ENCODE peak calls at places on chromosomes 3 and 15, in six cellular contexts. D, O, B, E, J and M are unnamed samples. For H3K27me3 and H3K36me3, the result is how much of the 10 kb centered on the place peaks cover.

GRCh38 chr3:30659270-30660127 is 53.1 kb downstream of the TGFBR2 start:
- DNase-seq in D (no peak), O (peak), B (no peak), E (no peak), J (no peak), M (no peak)

GRCh38 chr15:65094294-65094995 is 17.9 kb downstream of the KBTBD13 start:
- DNase-seq in D (no peak), O (no peak), B (no peak), E (no peak), J (no peak), M (peak)

GRCh38 chr3:3665546-3665945 is 133.7 kb upstream of the LRRN1 start:
- DNase-seq in D (no peak), O (no peak), B (no peak), E (no peak), J (no peak), M (no peak)

GRCh38 chr15:55907797-55908196 is 85.6 kb downstream of the NEDD4 start:
- DNase-seq in D (no peak), O (peak), B (no peak), E (no peak), J (no peak), M (no peak)

GRCh38 chr15:36313021-36313420 is 266.4 kb upstream of the CDIN1 start:
- DNase-seq in D (no peak), O (no peak), B (no peak), E (no peak), J (no peak), M (no peak)

GRCh38 chr15:52243697-52244555 is 51.7 kb downstream of the MYO5C start:
- DNase-seq in D (no peak), O (no peak), B (no peak), E (no peak), J (no peak), M (no peak)

GRCh38 chr3:48271763-48272498 is 31.0 kb downstream of the ZNF589 start:
- DNase-seq in D (no peak), O (no peak), B (no peak), E (no peak), J (peak), M (peak)

GRCh38 chr3:5231067-5231466 is 43.6 kb downstream of the EDEM1 start:
- DNase-seq in D (no peak), O (no peak), B (no peak), E (no peak), J (no peak), M (no peak)

GRCh38 chr15:52383100-52383588 is 87.5 kb upstream of the MYO5C start:
- DNase-seq in D (no peak), O (peak), B (no peak), E (no peak), J (no peak), M (no peak)

GRCh38 chr3:185851046-185851445 is 26.2 kb upstream of the IGF2BP2 start:
- DNase-seq in D (no peak), O (no peak), B (no peak), E (no peak), J (no peak), M (no peak)

GRCh38 chr3:177499779-177500423 is 302.6 kb upstream of the TBL1XR1 start:
- DNase-seq in D (no peak), O (no peak), B (no peak), E (no peak), J (no peak), M (no peak)

GRCh38 chr3:184874709-184875644 is 63.0 kb downstream of the VPS8 start:
- DNase-seq in D (peak), O (peak), B (peak), E (no peak), J (peak), M (peak)

GRCh38 chr3:30475038-30475808 is 131.2 kb upstream of the TGFBR2 start:
- DNase-seq in D (no peak), O (no peak), B (no peak), E (no peak), J (no peak), M (no peak)

GRCh38 chr15:78661001-78661400 is 20.0 kb upstream of the CHRNB4 start:
- DNase-seq in D (no peak), O (no peak), B (no peak), E (no peak), J (no peak), M (no peak)

GRCh38 chr3:51706021-51706485 is 815 bp upstream of the GRM2 start:
- DNase-seq in D (no peak), O (no peak), B (no peak), E (no peak), J (no peak), M (peak)

GRCh38 chr3:188926741-188927650 is 244.8 kb upstream of the TPRG1 start:
- DNase-seq in D (no peak), O (no peak), B (no peak), E (no peak), J (no peak), M (no peak)

GRCh38 chr15:66601521-66601920 is 35.7 kb upstream of the LCTL start:
- DNase-seq in D (no peak), O (no peak), B (no peak), E (no peak), J (no peak), M (no peak)

GRCh38 chr3:10772230-10773161 is 43.5 kb upstream of the SLC6A11 start:
- DNase-seq in D (peak), O (peak), B (peak), E (no peak), J (peak), M (peak)

GRCh38 chr3:45137656-45138181 is 8.5 kb downstream of the CDCP1 start:
- DNase-seq in D (no peak), O (peak), B (no peak), E (no peak), J (peak), M (no peak)

GRCh38 chr3:101928890-101929289 is 79.6 kb downstream of the NFKBIZ start:
- DNase-seq in D (no peak), O (peak), B (no peak), E (no peak), J (no peak), M (no peak)

GRCh38 chr3:27095588-27096222 is 273.5 kb downstream of the NEK10 start:
- DNase-seq in D (no peak), O (no peak), B (no peak), E (no peak), J (no peak), M (no peak)

GRCh38 chr3:138668107-138668506 is 59.5 kb downstream of the FAIM start:
- DNase-seq in D (no peak), O (no peak), B (no peak), E (no peak), J (no peak), M (no peak)

GRCh38 chr3:71681224-71681668 is 44.0 kb downstream of the EIF4E3 start:
- DNase-seq in D (peak), O (peak), B (peak), E (no peak), J (peak), M (peak)

GRCh38 chr3:159634414-159634813 is 354.2 kb upstream of the IL12A start:
- DNase-seq in D (no peak), O (no peak), B (no peak), E (no peak), J (no peak), M (no peak)

GRCh38 chr15:47990821-47991220 is 130.0 kb upstream of the SLC24A5 start:
- DNase-seq in D (no peak), O (no peak), B (no peak), E (no peak), J (no peak), M (no peak)

GRCh38 chr3:175153595-175153994 is 294.5 kb downstream of the NAALADL2 start:
- DNase-seq in D (no peak), O (no peak), B (no peak), E (no peak), J (peak), M (no peak)

GRCh38 chr3:155697542-155697941 is 47.3 kb downstream of the PLCH1 start:
- DNase-seq in D (no peak), O (no peak), B (no peak), E (no peak), J (no peak), M (no peak)

GRCh38 chr15:101497484-101498034 is 8.1 kb upstream of the PCSK6 start:
- DNase-seq in D (no peak), O (no peak), B (no peak), E (no peak), J (no peak), M (peak)

GRCh38 chr15:49847937-49848823 is 227.3 kb downstream of the DTWD1 start:
- DNase-seq in D (no peak), O (peak), B (no peak), E (no peak), J (no peak), M (no peak)

GRCh38 chr3:107458871-107459270 is 63.9 kb upstream of the BBX start:
- DNase-seq in D (no peak), O (peak), B (no peak), E (no peak), J (no peak), M (no peak)

GRCh38 chr15:94602771-94603474 is 371.6 kb downstream of the MCTP2 start:
- DNase-seq in D (no peak), O (no peak), B (no peak), E (no peak), J (no peak), M (no peak)

GRCh38 chr3:63967675-63968611 is 55.4 kb downstream of the PSMD6 start:
- DNase-seq in D (peak), O (peak), B (no peak), E (peak), J (no peak), M (no peak)

GRCh38 chr3:46206284-46206683 is 1.8 kb downstream of the CCR1 start:
- DNase-seq in D (no peak), O (no peak), B (no peak), E (no peak), J (no peak), M (no peak)
- H3K4me3 ChIP-seq in D (no peak), O (no peak), B (no peak), E (no peak), J (no peak), M (no peak)

GRCh38 chr15:39192376-39192775 is 388.5 kb upstream of the THBS1 start:
- DNase-seq in D (no peak), O (no peak), B (no peak), E (no peak), J (no peak), M (no peak)
- H3K27me3 ChIP-seq in D (under half), O (under half), B (under half), E (under half), J (under half), M (under half)

DNA sequence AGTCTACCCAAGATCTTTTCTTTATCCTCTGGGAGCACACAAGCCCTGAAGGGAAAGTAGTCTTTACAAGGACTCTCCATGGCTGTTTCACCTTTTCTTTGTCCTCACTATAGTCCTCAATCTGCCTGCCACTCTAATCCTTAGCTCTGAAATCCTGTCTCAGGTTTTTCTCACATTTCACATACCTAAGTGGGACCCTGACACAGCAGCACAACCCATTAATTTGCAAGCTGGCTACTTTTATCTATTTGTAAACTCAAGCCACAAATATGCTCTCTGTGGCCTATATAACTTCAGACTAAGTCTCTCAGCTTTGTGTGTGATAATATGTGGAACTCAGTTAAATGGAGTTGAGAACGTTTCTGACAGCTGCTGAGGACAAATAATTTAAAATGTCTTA is 19.8 kb downstream of the SIN3A start:
- DNase-seq in D (peak), O (peak), B (no peak), E (no peak), J (peak), M (no peak)
- H3K36me3 ChIP-seq in D (under half), O (under half), B (under half), E (under half), J (under half), M (under half)

GRCh38 chr3:47163023-47163989 is 607 bp downstream of the SETD2 start:
- DNase-seq in D (no peak), O (peak), B (no peak), E (peak), J (peak), M (peak)

GRCh38 chr3:47163990-47164848 is at the start of gene SETD2:
- DNase-seq in D (peak), O (peak), B (peak), E (peak), J (peak), M (peak)

GRCh38 chr3:47159820-47160219 is 4.1 kb downstream of the SETD2 start:
- DNase-seq in D (peak), O (no peak), B (no peak), E (no peak), J (no peak), M (no peak)

GRCh38 chr3:47162695-47163022 is 1.3 kb downstream of the SETD2 start:
- DNase-seq in D (peak), O (peak), B (no peak), E (no peak), J (no peak), M (peak)

DNA sequence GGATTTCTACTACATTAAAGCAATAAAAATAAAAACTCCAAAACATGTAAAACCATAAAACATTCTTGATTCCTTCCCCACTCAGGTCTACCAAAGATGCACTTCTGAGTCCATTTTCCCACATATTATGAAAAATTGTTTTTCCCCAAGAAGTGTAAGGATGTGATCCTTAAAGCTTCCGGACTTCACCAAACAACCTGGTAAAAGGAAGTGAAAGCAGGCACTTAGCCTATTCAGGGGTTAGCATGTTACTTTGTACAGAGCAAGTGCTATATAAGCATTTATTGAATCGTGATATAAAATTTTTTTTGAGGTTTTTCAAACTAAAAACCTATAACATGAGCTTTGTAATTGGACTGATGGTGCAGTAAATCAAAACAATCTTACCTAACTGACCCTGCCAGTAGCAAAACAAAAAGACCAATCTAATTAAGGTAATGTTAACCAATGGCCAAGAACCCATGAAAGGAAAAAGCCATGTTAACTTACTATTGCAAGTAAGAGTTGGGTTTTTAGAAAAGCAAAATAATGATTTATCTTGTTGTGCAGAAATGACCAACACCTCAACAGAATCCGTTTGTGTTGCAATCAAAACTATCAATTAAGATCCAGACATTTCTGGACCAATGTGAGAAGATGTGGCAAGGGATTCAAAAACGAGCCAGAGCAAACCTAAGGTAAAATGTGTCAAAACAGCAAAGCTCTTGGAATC is 1.8 kb downstream of the SETD2 start:
- DNase-seq in D (no peak), O (no peak), B (no peak), E (no peak), J (no peak), M (no peak)
- H3K4me3 ChIP-seq in D (peak), O (peak), B (peak), E (peak), J (peak), M (peak)

GRCh38 chr3:42501681-42502428 is 588 bp upstream of the VIPR1 start:
- DNase-seq in D (peak), O (peak), B (no peak), E (peak), J (peak), M (peak)

GRCh38 chr3:42503957-42504333 is 1.5 kb downstream of the VIPR1 start:
- DNase-seq in D (no peak), O (no peak), B (no peak), E (no peak), J (no peak), M (no peak)

GRCh38 chr3:42504334-42505202 is 2.1 kb downstream of the VIPR1 start:
- DNase-seq in D (no peak), O (no peak), B (no peak), E (no peak), J (no peak), M (no peak)

GRCh38 chr3:42502429-42503250 is at the start of gene VIPR1:
- DNase-seq in D (peak), O (peak), B (peak), E (peak), J (peak), M (peak)

GRCh38 chr3:42503251-42503924 is 945 bp downstream of the VIPR1 start:
- DNase-seq in D (no peak), O (no peak), B (no peak), E (no peak), J (no peak), M (no peak)
- H3K27me3 ChIP-seq in D (half or more), O (half or more), B (under half), E (under half), J (half or more), M (under half)

GRCh38 chr3:65376426-65376825 is 662.3 kb downstream of the MAGI1 start:
- DNase-seq in D (no peak), O (no peak), B (no peak), E (no peak), J (no peak), M (no peak)
- H3K36me3 ChIP-seq in D (under half), O (under half), B (under half), E (under half), J (under half), M (under half)

DNA sequence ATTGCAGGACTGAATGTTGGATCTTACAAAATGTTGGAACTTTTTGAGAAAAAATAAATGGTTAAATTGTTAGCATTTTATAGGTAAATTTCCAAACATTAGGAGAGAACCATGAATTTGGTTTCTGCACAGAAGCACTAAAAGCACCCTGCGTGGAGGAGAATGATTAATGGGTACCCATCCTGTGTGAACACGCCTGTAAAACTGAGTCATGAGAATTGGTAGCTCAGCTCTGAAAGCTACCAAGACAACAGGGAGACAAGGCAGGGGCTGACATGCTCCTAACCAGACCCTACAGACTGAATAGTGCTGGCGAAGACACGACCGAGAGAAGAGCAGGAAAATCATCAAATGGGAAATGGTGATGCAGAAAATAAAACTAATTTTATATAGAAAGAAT is 32.4 kb upstream of the MTMR10 start:
- DNase-seq in D (no peak), O (no peak), B (no peak), E (no peak), J (no peak), M (no peak)
- H3K4me3 ChIP-seq in D (no peak), O (no peak), B (no peak), E (no peak), J (no peak), M (no peak)